ENCODE peak calls at places on chromosomes 2 and 18, in eight cellular contexts. N, R, Q, F, A, V, Y and B are unnamed samples.

GRCh38 chr18:50428531-50429206 is 53.8 kb downstream of the SKA1 start:
- DNase-seq in F (no peak), Q (no peak), Y (no peak), N (no peak), A (no peak), V (no peak), R (no peak), B (no peak)

GRCh38 chr2:26464390-26465265 is 13.3 kb downstream of the OTOF start:
- DNase-seq in R (no peak), V (no peak), N (no peak), F (no peak), Y (no peak), Q (no peak), A (no peak), B (no peak)

GRCh38 chr2:25215232-25215631 is 46.9 kb upstream of the POMC start:
- DNase-seq in R (no peak), Q (no peak), A (peak), F (no peak), V (no peak), Y (no peak), N (no peak), B (no peak)

GRCh38 chr2:74002515-74003391 is 18.0 kb downstream of the TET3 start:
- DNase-seq in A (peak), R (peak), Y (peak), Q (no peak), N (no peak), V (peak), F (peak), B (no peak)

GRCh38 chr2:132267372-132267771 is 105.6 kb upstream of the ANKRD30BL start:
- DNase-seq in A (no peak), Y (no peak), F (no peak), N (no peak), Q (no peak), V (no peak), R (no peak), B (no peak)

GRCh38 chr18:70295633-70296188 is 6.9 kb downstream of the SOCS6 start:
- DNase-seq in V (no peak), Q (no peak), R (no peak), N (no peak), F (no peak), A (peak), Y (no peak), B (no peak)

GRCh38 chr18:67509711-67510110 is 6.8 kb downstream of the DSEL start:
- DNase-seq in A (peak), N (no peak), Y (no peak), F (no peak), Q (no peak), R (no peak), V (no peak), B (no peak)

GRCh38 chr2:201768918-201769317 is 11.8 kb downstream of the ALS2 start:
- DNase-seq in Y (no peak), R (peak), N (no peak), F (no peak), V (no peak), A (peak), Q (no peak), B (no peak)

GRCh38 chr18:36415606-36416005 is 118.1 kb downstream of the FHOD3 start:
- DNase-seq in F (no peak), N (no peak), Y (no peak), Q (no peak), R (no peak), A (no peak), V (no peak), B (no peak)

GRCh38 chr2:50564781-50565180 is 467.2 kb downstream of the NRXN1 start:
- DNase-seq in Y (no peak), R (no peak), A (no peak), V (no peak), Q (no peak), F (no peak), N (no peak), B (no peak)

GRCh38 chr2:188916831-188917230 is 57.3 kb upstream of the COL3A1 start:
- DNase-seq in V (no peak), Q (no peak), N (no peak), A (no peak), R (no peak), Y (no peak), F (no peak), B (no peak)

GRCh38 chr2:20917724-20918572 is 95.0 kb upstream of the LDAH start:
- DNase-seq in R (peak), V (no peak), Q (no peak), N (no peak), A (peak), Y (no peak), F (no peak), B (no peak)

GRCh38 chr2:121175326-121175725 is 109.7 kb downstream of the TFCP2L1 start:
- DNase-seq in N (no peak), R (no peak), A (no peak), Q (no peak), V (no peak), Y (no peak), F (no peak), B (no peak)

GRCh38 chr2:86661333-86661732 is 37.7 kb upstream of the RNF103 start:
- DNase-seq in F (no peak), A (no peak), Y (no peak), V (no peak), Q (no peak), N (no peak), R (no peak), B (no peak)

GRCh38 chr2:217934321-217935131 is 68.3 kb downstream of the TNS1 start:
- DNase-seq in Y (no peak), A (peak), N (no peak), R (peak), V (no peak), Q (no peak), F (no peak), B (peak)

GRCh38 chr2:71646028-71646427 is 192.7 kb downstream of the DYSF start:
- DNase-seq in V (no peak), Q (no peak), Y (peak), N (peak), R (peak), F (no peak), A (peak), B (no peak)

GRCh38 chr18:12839526-12840196 is 44.4 kb downstream of the PTPN2 start:
- DNase-seq in A (peak), R (no peak), N (no peak), V (peak), Q (no peak), Y (no peak), F (peak), B (peak)

GRCh38 chr18:48608581-48608980 is 69.8 kb downstream of the CTIF start:
- DNase-seq in Y (no peak), V (no peak), F (no peak), A (no peak), N (no peak), Q (no peak), R (no peak), B (no peak)

GRCh38 chr2:47088371-47089082 is 66.6 kb downstream of the STPG4 start:
- DNase-seq in R (peak), Q (no peak), Y (no peak), F (no peak), N (no peak), A (peak), V (no peak), B (no peak)

GRCh38 chr2:78992451-78992806 is 33.1 kb upstream of the REG3G start:
- DNase-seq in R (peak), F (no peak), Y (no peak), Q (no peak), V (no peak), N (no peak), A (no peak), B (no peak)

GRCh38 chr2:113077921-113078320 is 10.2 kb downstream of the IL1F10 start:
- DNase-seq in N (peak), Y (peak), R (peak), Q (no peak), V (no peak), F (no peak), A (no peak), B (no peak)

GRCh38 chr2:211055438-211055837 is 499.0 kb downstream of the CPS1 start:
- DNase-seq in A (no peak), R (peak), Y (no peak), V (no peak), F (no peak), Q (no peak), N (no peak), B (no peak)

GRCh38 chr2:60104514-60105501 is 448.6 kb downstream of the BCL11A start:
- DNase-seq in F (no peak), Q (no peak), R (peak), V (no peak), N (no peak), Y (no peak), A (no peak), B (no peak)

GRCh38 chr2:71664161-71664560 is 210.8 kb downstream of the DYSF start:
- DNase-seq in F (no peak), Y (no peak), Q (no peak), R (no peak), V (no peak), N (no peak), A (no peak), B (no peak)

GRCh38 chr2:169916623-169917022 is 89.4 kb downstream of the UBR3 start:
- DNase-seq in Q (no peak), A (no peak), R (no peak), Y (no peak), F (no peak), N (no peak), V (no peak), B (no peak)

GRCh38 chr18:77622009-77622692 is 372.5 kb downstream of the GALR1 start:
- DNase-seq in F (peak), V (no peak), A (no peak), Y (no peak), R (no peak), N (no peak), Q (no peak), B (no peak)